ENCODE peak calls at places on chromosomes 1 and 21, in nine cellular contexts. One of them, this sample, is unnamed.

GRCh38 chr1:30376054-30376453 is 347.3 kb downstream of the MATN1 start:
- DNase-seq in mucosa of descending colon: no peak
- DNase-seq in cardiac muscle cell: no peak
- DNase-seq in stomach: peak
- DNase-seq in MCF 10A: no peak
- DNase-seq in astrocyte: no peak
- DNase-seq in osteoblast: no peak
- DNase-seq in thoracic aorta: no peak
- DNase-seq in CD8-positive, alpha-beta T cell: no peak
- DNase-seq in this sample: no peak

GRCh38 chr1:165253818-165254254 is 102.7 kb downstream of the LMX1A start:
- DNase-seq in mucosa of descending colon: no peak
- DNase-seq in cardiac muscle cell: no peak
- DNase-seq in stomach: no peak
- DNase-seq in MCF 10A: no peak
- DNase-seq in astrocyte: no peak
- DNase-seq in osteoblast: no peak
- DNase-seq in thoracic aorta: no peak
- DNase-seq in CD8-positive, alpha-beta T cell: no peak
- DNase-seq in this sample: no peak

GRCh38 chr1:37035014-37035686 is 835 bp upstream of the GRIK3 start:
- DNase-seq in mucosa of descending colon: no peak
- DNase-seq in cardiac muscle cell: no peak
- DNase-seq in stomach: no peak
- DNase-seq in MCF 10A: no peak
- DNase-seq in astrocyte: no peak
- DNase-seq in osteoblast: no peak
- DNase-seq in thoracic aorta: no peak
- DNase-seq in CD8-positive, alpha-beta T cell: no peak
- DNase-seq in this sample: peak

GRCh38 chr1:63049135-63049534 is 265.2 kb downstream of the ATG4C start:
- DNase-seq in mucosa of descending colon: no peak
- DNase-seq in cardiac muscle cell: no peak
- DNase-seq in stomach: no peak
- DNase-seq in MCF 10A: no peak
- DNase-seq in astrocyte: no peak
- DNase-seq in osteoblast: no peak
- DNase-seq in thoracic aorta: no peak
- DNase-seq in CD8-positive, alpha-beta T cell: no peak
- DNase-seq in this sample: no peak

GRCh38 chr1:175826705-175827104 is 83.3 kb upstream of the TNR start:
- DNase-seq in mucosa of descending colon: no peak
- DNase-seq in cardiac muscle cell: no peak
- DNase-seq in stomach: no peak
- DNase-seq in MCF 10A: no peak
- DNase-seq in astrocyte: no peak
- DNase-seq in osteoblast: no peak
- DNase-seq in thoracic aorta: no peak
- DNase-seq in CD8-positive, alpha-beta T cell: no peak
- DNase-seq in this sample: no peak

GRCh38 chr1:65813956-65814355 is 21.3 kb downstream of the PDE4B start:
- DNase-seq in mucosa of descending colon: no peak
- DNase-seq in cardiac muscle cell: no peak
- DNase-seq in stomach: no peak
- DNase-seq in MCF 10A: peak
- DNase-seq in astrocyte: no peak
- DNase-seq in osteoblast: no peak
- DNase-seq in thoracic aorta: no peak
- DNase-seq in CD8-positive, alpha-beta T cell: no peak
- DNase-seq in this sample: no peak

GRCh38 chr1:25117233-25117823 is 115.0 kb downstream of the SYF2 start:
- DNase-seq in mucosa of descending colon: peak
- DNase-seq in cardiac muscle cell: no peak
- DNase-seq in stomach: peak
- DNase-seq in MCF 10A: peak
- DNase-seq in astrocyte: no peak
- DNase-seq in osteoblast: no peak
- DNase-seq in thoracic aorta: no peak
- DNase-seq in CD8-positive, alpha-beta T cell: no peak
- DNase-seq in this sample: no peak

GRCh38 chr1:61388586-61388985 is 306.2 kb downstream of the NFIA start:
- DNase-seq in mucosa of descending colon: no peak
- DNase-seq in cardiac muscle cell: no peak
- DNase-seq in stomach: no peak
- DNase-seq in MCF 10A: peak
- DNase-seq in astrocyte: peak
- DNase-seq in osteoblast: no peak
- DNase-seq in thoracic aorta: no peak
- DNase-seq in CD8-positive, alpha-beta T cell: no peak
- DNase-seq in this sample: no peak

GRCh38 chr1:61406467-61406866 is 318.5 kb downstream of the TM2D1 start:
- DNase-seq in mucosa of descending colon: no peak
- DNase-seq in cardiac muscle cell: no peak
- DNase-seq in stomach: no peak
- DNase-seq in MCF 10A: no peak
- DNase-seq in astrocyte: no peak
- DNase-seq in osteoblast: no peak
- DNase-seq in thoracic aorta: no peak
- DNase-seq in CD8-positive, alpha-beta T cell: no peak
- DNase-seq in this sample: no peak

GRCh38 chr1:41919764-41920397 is 1.2 kb upstream of the HIVEP3 start:
- DNase-seq in mucosa of descending colon: peak
- DNase-seq in cardiac muscle cell: peak
- DNase-seq in stomach: peak
- DNase-seq in MCF 10A: no peak
- DNase-seq in astrocyte: peak
- DNase-seq in osteoblast: peak
- DNase-seq in thoracic aorta: no peak
- DNase-seq in CD8-positive, alpha-beta T cell: peak
- DNase-seq in this sample: peak

GRCh38 chr1:229710746-229711145 is 84.7 kb downstream of the URB2 start:
- DNase-seq in mucosa of descending colon: no peak
- DNase-seq in cardiac muscle cell: no peak
- DNase-seq in stomach: no peak
- DNase-seq in MCF 10A: no peak
- DNase-seq in astrocyte: peak
- DNase-seq in osteoblast: peak
- DNase-seq in thoracic aorta: no peak
- DNase-seq in CD8-positive, alpha-beta T cell: no peak
- DNase-seq in this sample: no peak
- TF ChIP-seq CTCF in mucosa of descending colon: no peak
- TF ChIP-seq CTCF in cardiac muscle cell: peak
- TF ChIP-seq CTCF in stomach: no peak
- TF ChIP-seq CTCF in MCF 10A: peak
- TF ChIP-seq CTCF in astrocyte: peak
- TF ChIP-seq CTCF in osteoblast: peak
- TF ChIP-seq CTCF in thoracic aorta: no peak
- TF ChIP-seq CTCF in CD8-positive, alpha-beta T cell: no peak
- TF ChIP-seq CTCF in this sample: no peak

DNA sequence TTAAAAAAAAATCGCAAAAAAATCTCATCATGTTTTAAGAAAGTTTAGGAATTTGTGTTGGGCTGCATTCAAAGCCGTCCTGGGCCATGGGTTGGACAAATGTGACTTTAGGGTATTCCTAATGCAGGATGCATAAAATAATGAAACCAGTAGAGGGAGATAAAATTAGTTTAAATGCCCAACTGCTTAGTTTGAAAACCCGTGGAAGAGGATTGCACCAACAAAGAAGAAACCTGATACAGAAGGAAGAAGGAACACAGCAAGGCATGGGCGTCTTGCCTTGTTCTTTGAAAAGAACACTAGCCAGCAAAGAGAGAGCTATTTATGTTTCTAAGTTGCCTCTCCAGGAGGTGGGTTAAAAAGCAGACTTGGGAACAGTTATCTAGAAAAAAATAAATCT is 37.9 kb downstream of the WDR3 start:
- DNase-seq in mucosa of descending colon: no peak
- DNase-seq in cardiac muscle cell: no peak
- DNase-seq in stomach: no peak
- DNase-seq in MCF 10A: peak
- DNase-seq in astrocyte: peak
- DNase-seq in osteoblast: peak
- DNase-seq in thoracic aorta: no peak
- DNase-seq in CD8-positive, alpha-beta T cell: no peak
- DNase-seq in this sample: no peak
- TF ChIP-seq CTCF in mucosa of descending colon: no peak
- TF ChIP-seq CTCF in cardiac muscle cell: peak
- TF ChIP-seq CTCF in stomach: no peak
- TF ChIP-seq CTCF in MCF 10A: peak
- TF ChIP-seq CTCF in astrocyte: peak
- TF ChIP-seq CTCF in osteoblast: peak
- TF ChIP-seq CTCF in thoracic aorta: no peak
- TF ChIP-seq CTCF in CD8-positive, alpha-beta T cell: no peak
- TF ChIP-seq CTCF in this sample: no peak

GRCh38 chr1:196732526-196732925 is 42.1 kb upstream of the CFHR3 start:
- DNase-seq in mucosa of descending colon: no peak
- DNase-seq in cardiac muscle cell: no peak
- DNase-seq in stomach: no peak
- DNase-seq in MCF 10A: no peak
- DNase-seq in astrocyte: no peak
- DNase-seq in osteoblast: no peak
- DNase-seq in thoracic aorta: no peak
- DNase-seq in CD8-positive, alpha-beta T cell: no peak
- DNase-seq in this sample: no peak
- TF ChIP-seq CTCF in mucosa of descending colon: no peak
- TF ChIP-seq CTCF in cardiac muscle cell: peak
- TF ChIP-seq CTCF in stomach: no peak
- TF ChIP-seq CTCF in MCF 10A: no peak
- TF ChIP-seq CTCF in astrocyte: peak
- TF ChIP-seq CTCF in osteoblast: peak
- TF ChIP-seq CTCF in thoracic aorta: no peak
- TF ChIP-seq CTCF in CD8-positive, alpha-beta T cell: no peak
- TF ChIP-seq CTCF in this sample: no peak

GRCh38 chr1:93732514-93732913 is 50.9 kb upstream of the BCAR3 start:
- DNase-seq in mucosa of descending colon: no peak
- DNase-seq in cardiac muscle cell: no peak
- DNase-seq in stomach: no peak
- DNase-seq in MCF 10A: no peak
- DNase-seq in astrocyte: no peak
- DNase-seq in osteoblast: no peak
- DNase-seq in thoracic aorta: no peak
- DNase-seq in CD8-positive, alpha-beta T cell: no peak
- DNase-seq in this sample: no peak
- TF ChIP-seq CTCF in mucosa of descending colon: no peak
- TF ChIP-seq CTCF in cardiac muscle cell: peak
- TF ChIP-seq CTCF in stomach: no peak
- TF ChIP-seq CTCF in MCF 10A: no peak
- TF ChIP-seq CTCF in astrocyte: peak
- TF ChIP-seq CTCF in osteoblast: peak
- TF ChIP-seq CTCF in thoracic aorta: no peak
- TF ChIP-seq CTCF in CD8-positive, alpha-beta T cell: no peak
- TF ChIP-seq CTCF in this sample: peak

GRCh38 chr21:35885942-35886541 is 174.3 kb downstream of the SETD4 start:
- DNase-seq in mucosa of descending colon: no peak
- DNase-seq in cardiac muscle cell: no peak
- DNase-seq in stomach: no peak
- DNase-seq in MCF 10A: peak
- DNase-seq in astrocyte: no peak
- DNase-seq in osteoblast: no peak
- DNase-seq in thoracic aorta: no peak
- DNase-seq in CD8-positive, alpha-beta T cell: no peak
- DNase-seq in this sample: no peak
- TF ChIP-seq CTCF in mucosa of descending colon: no peak
- TF ChIP-seq CTCF in cardiac muscle cell: no peak
- TF ChIP-seq CTCF in stomach: no peak
- TF ChIP-seq CTCF in MCF 10A: no peak
- TF ChIP-seq CTCF in astrocyte: no peak
- TF ChIP-seq CTCF in osteoblast: no peak
- TF ChIP-seq CTCF in thoracic aorta: no peak
- TF ChIP-seq CTCF in CD8-positive, alpha-beta T cell: no peak
- TF ChIP-seq CTCF in this sample: no peak

GRCh38 chr1:8739377-8739776 is 78.1 kb downstream of the RERE start:
- DNase-seq in mucosa of descending colon: no peak
- DNase-seq in cardiac muscle cell: no peak
- DNase-seq in stomach: no peak
- DNase-seq in MCF 10A: no peak
- DNase-seq in astrocyte: no peak
- DNase-seq in osteoblast: no peak
- DNase-seq in thoracic aorta: no peak
- DNase-seq in CD8-positive, alpha-beta T cell: no peak
- DNase-seq in this sample: no peak
- TF ChIP-seq CTCF in mucosa of descending colon: no peak
- TF ChIP-seq CTCF in cardiac muscle cell: no peak
- TF ChIP-seq CTCF in stomach: no peak
- TF ChIP-seq CTCF in MCF 10A: no peak
- TF ChIP-seq CTCF in astrocyte: no peak
- TF ChIP-seq CTCF in osteoblast: no peak
- TF ChIP-seq CTCF in thoracic aorta: no peak
- TF ChIP-seq CTCF in CD8-positive, alpha-beta T cell: no peak
- TF ChIP-seq CTCF in this sample: no peak

DNA sequence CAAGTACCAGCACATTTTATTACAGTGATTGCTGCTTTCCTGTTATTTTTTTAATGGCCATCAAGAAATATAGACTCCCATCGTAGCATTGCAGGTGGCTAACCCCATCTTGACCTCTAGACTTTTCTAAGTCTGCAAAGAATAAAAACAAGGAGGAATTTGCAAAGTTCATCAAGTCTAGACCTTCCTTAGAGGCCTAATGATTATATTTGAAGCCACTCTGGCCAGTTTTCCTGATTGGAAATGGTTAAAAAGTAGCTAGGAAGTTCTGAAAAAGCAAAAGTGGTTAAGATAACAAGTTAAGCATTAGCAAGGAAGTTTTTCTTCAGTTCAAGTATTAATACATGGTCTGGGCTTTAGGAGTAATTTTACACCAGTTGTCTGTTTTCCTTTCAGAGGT is 16.7 kb upstream of the KCNJ15 start:
- DNase-seq in mucosa of descending colon: no peak
- DNase-seq in cardiac muscle cell: no peak
- DNase-seq in stomach: no peak
- DNase-seq in MCF 10A: no peak
- DNase-seq in astrocyte: no peak
- DNase-seq in osteoblast: no peak
- DNase-seq in thoracic aorta: no peak
- DNase-seq in CD8-positive, alpha-beta T cell: no peak
- DNase-seq in this sample: no peak
- TF ChIP-seq CTCF in mucosa of descending colon: no peak
- TF ChIP-seq CTCF in cardiac muscle cell: no peak
- TF ChIP-seq CTCF in stomach: no peak
- TF ChIP-seq CTCF in MCF 10A: no peak
- TF ChIP-seq CTCF in astrocyte: no peak
- TF ChIP-seq CTCF in osteoblast: no peak
- TF ChIP-seq CTCF in thoracic aorta: no peak
- TF ChIP-seq CTCF in CD8-positive, alpha-beta T cell: no peak
- TF ChIP-seq CTCF in this sample: no peak